ENCODE peak calls at places on chromosome 19, in nine cellular contexts. M is vagina; K is CD8-positive, alpha-beta T cell; I is neural progenitor cell; H is AG04450; Z is astrocyte of the spinal cord; V is adipocyte; L is DND-41; P is neuronal stem cell. R is an unnamed sample.
A peak's percentile ranks its signal among the peaks of the same experiment; 100 is the strongest.

GRCh38 chr19:31290926-31291590 is 58.2 kb downstream of the TSHZ3 start:
- DNase-seq in M (no peak), K (no peak), I (no peak), H (no peak), Z (peak; percentile 16), V (no peak), L (no peak), P (no peak), R (no peak)

GRCh38 chr19:4338441-4339350 is at the start of gene STAP2:
- DNase-seq in M (no peak), K (no peak), I (peak; percentile 51), H (no peak), Z (no peak), V (no peak), L (peak; percentile 30), P (no peak), R (peak; percentile 17)

GRCh38 chr19:16355293-16356043 is 30.8 kb downstream of the KLF2 start:
- DNase-seq in M (no peak), K (no peak), I (no peak), H (no peak), Z (no peak), V (no peak), L (no peak), P (no peak), R (no peak)

GRCh38 chr19:45361608-45362007 is 8.8 kb downstream of the ERCC2 start:
- DNase-seq in M (no peak), K (no peak), I (no peak), H (no peak), Z (no peak), V (no peak), L (no peak), P (no peak), R (no peak)

GRCh38 chr19:40933025-40933424 is 51.0 kb upstream of the CYP2A7 start:
- DNase-seq in M (no peak), K (no peak), I (peak; percentile 35), H (no peak), Z (no peak), V (no peak), L (no peak), P (no peak), R (peak; percentile 30)

GRCh38 chr19:40565910-40566495 is 10.7 kb upstream of the SHKBP1 start:
- DNase-seq in M (no peak), K (no peak), I (no peak), H (no peak), Z (no peak), V (no peak), L (no peak), P (no peak), R (no peak)

GRCh38 chr19:54478677-54479266 is 5.7 kb upstream of the CDC42EP5 start:
- DNase-seq in M (no peak), K (no peak), I (peak; percentile 93), H (no peak), Z (peak; percentile 41), V (peak; percentile 85), L (peak; percentile 46), P (peak; percentile 83), R (peak; percentile 64)

GRCh38 chr19:5170329-5170745 is 170.3 kb downstream of the PTPRS start:
- DNase-seq in M (no peak), K (peak; percentile 74), I (no peak), H (no peak), Z (no peak), V (no peak), L (peak; percentile 54), P (no peak), R (no peak)

GRCh38 chr19:49823472-49823871 is 5.4 kb downstream of the MED25 start:
- DNase-seq in M (no peak), K (no peak), I (no peak), H (no peak), Z (no peak), V (no peak), L (no peak), P (no peak), R (no peak)

GRCh38 chr19:10517361-10517759 is at the start of gene S1PR5:
- DNase-seq in M (no peak), K (no peak), I (peak; percentile 54), H (no peak), Z (no peak), V (peak; percentile 76), L (no peak), P (no peak), R (no peak)

GRCh38 chr19:3708207-3708931 is at the start of gene TJP3:
- DNase-seq in M (no peak), K (no peak), I (no peak), H (no peak), Z (no peak), V (peak; percentile 34), L (no peak), P (no peak), R (peak; percentile 25)

GRCh38 chr19:11499327-11499726 is 6.3 kb downstream of the ZNF653 start:
- DNase-seq in M (no peak), K (no peak), I (no peak), H (no peak), Z (no peak), V (no peak), L (no peak), P (no peak), R (no peak)

GRCh38 chr19:5077209-5077515 is 108.2 kb downstream of the KDM4B start:
- DNase-seq in M (no peak), K (no peak), I (no peak), H (no peak), Z (no peak), V (no peak), L (no peak), P (no peak), R (no peak)

GRCh38 chr19:49684251-49684982 is 5.0 kb upstream of the ADM5 start:
- DNase-seq in M (no peak), K (no peak), I (peak; percentile 42), H (no peak), Z (no peak), V (peak; percentile 22), L (no peak), P (no peak), R (peak; percentile 34)

GRCh38 chr19:54256250-54257115 is 590 bp downstream of the LILRB5 start:
- DNase-seq in M (no peak), K (peak; percentile 46), I (no peak), H (no peak), Z (no peak), V (no peak), L (no peak), P (no peak), R (no peak)

GRCh38 chr19:16293133-16294085 is 31.2 kb upstream of the KLF2 start:
- DNase-seq in M (peak; percentile 98), K (no peak), I (no peak), H (peak; percentile 96), Z (peak; percentile 85), V (peak; percentile 96), L (no peak), P (no peak), R (peak; percentile 100)

GRCh38 chr19:10036601-10037071 is 23.4 kb downstream of the RDH8 start:
- DNase-seq in M (no peak), K (no peak), I (no peak), H (no peak), Z (no peak), V (no peak), L (no peak), P (no peak), R (no peak)

GRCh38 chr19:10403137-10404021 is at the start of gene CDC37:
- DNase-seq in M (peak; percentile 95), K (peak; percentile 99), I (peak; percentile 99), H (peak; percentile 91), Z (peak; percentile 97), V (peak; percentile 99), L (peak; percentile 98), P (peak; percentile 96), R (peak; percentile 98)

GRCh38 chr19:58355215-58355796 is 2.0 kb upstream of the A1BG start:
- DNase-seq in M (no peak), K (no peak), I (no peak), H (no peak), Z (no peak), V (no peak), L (no peak), P (no peak), R (no peak)

GRCh38 chr19:46913198-46913851 is 52.5 kb downstream of the ARHGAP35 start:
- DNase-seq in M (no peak), K (peak; percentile 5), I (no peak), H (no peak), Z (no peak), V (no peak), L (no peak), P (no peak), R (peak; percentile 23)
- H3K4me3 ChIP-seq in M (no peak overlapping the region), K (no peak overlapping the region), I (no peak overlapping the region), H (no peak overlapping the region), Z (no peak overlapping the region), V (peak overlapping the region; percentile 43), L (no peak overlapping the region), P (no peak overlapping the region), R (no peak overlapping the region)

DNA sequence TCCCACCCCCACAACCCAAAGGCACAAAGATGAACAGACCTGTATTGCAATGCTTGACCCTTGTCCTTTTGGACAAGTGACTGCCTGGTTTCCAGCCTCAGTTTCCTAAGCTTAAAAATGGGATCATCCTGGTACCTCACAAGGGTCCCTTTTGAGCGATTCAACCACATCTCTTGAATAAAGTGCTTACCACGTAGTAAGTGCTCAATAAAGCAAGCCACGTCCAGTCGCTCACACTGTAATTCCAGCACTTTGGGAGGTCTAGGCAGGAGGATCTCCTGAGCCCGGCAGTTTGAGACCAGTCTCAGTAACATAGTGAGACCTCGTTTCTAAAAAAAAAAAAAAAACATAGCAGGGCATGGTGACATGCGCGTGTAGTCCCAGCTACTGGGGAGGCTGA is 1.2 kb downstream of the DLL3 start:
- DNase-seq in M (no peak), K (no peak), I (no peak), H (no peak), Z (no peak), V (no peak), L (no peak), P (no peak), R (no peak)
- H3K4me3 ChIP-seq in M (no peak overlapping the region), K (no peak overlapping the region), I (no peak overlapping the region), H (no peak overlapping the region), Z (no peak overlapping the region), V (no peak overlapping the region), L (no peak overlapping the region), P (no peak overlapping the region), R (no peak overlapping the region)

DNA sequence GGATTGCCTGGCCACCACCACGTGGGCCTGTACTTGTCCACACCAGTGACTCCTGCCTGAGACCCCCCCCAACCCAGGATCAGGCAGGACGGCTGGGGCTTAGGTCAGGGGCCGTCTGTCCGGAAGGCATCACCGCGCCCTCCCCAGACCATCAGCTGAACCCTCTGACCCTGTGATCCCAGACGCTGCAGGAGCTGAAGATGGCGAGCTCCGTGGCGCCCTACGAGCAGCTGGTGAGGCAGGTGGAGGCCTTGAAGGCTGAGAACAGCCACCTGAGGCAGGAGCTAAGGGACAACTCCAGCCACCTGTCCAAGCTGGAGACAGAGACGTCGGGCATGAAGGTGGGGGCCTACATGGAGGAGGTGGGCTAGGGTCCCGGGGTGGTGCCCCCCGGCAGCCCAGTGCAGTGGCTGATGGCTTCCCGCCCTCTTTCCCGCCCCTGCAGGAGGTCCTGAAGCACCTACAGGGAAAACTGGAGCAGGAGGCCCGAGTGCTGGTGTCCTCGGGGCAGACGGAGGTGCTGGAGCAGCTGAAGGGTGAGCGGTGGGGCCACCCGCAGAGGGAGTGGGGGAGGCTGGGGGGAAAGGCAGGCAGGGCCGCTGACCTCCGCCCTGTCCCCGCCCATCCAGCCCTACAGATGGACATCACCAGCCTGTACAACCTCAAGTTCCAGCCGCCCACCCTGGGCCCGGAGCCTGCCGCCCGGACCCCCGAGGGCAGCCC is 3.0 kb downstream of the APC2 start:
- DNase-seq in M (no peak), K (no peak), I (no peak), H (no peak), Z (no peak), V (no peak), L (no peak), P (no peak), R (no peak)
- H3K4me3 ChIP-seq in M (no peak overlapping the region), K (no peak overlapping the region), I (no peak overlapping the region), H (no peak overlapping the region), Z (no peak overlapping the region), V (no peak overlapping the region), L (no peak overlapping the region), P (peak overlapping the region; percentile 75), R (no peak overlapping the region)

GRCh38 chr19:52170863-52171320 is 529 bp downstream of the ZNF836 start:
- DNase-seq in M (peak; percentile 88), K (no peak), I (peak; percentile 57), H (no peak), Z (no peak), V (peak; percentile 53), L (peak; percentile 27), P (no peak), R (peak; percentile 39)
- H3K4me3 ChIP-seq in M (peak overlapping the region; percentile 63), K (peak overlapping the region; percentile 83), I (peak overlapping the region; percentile 80), H (peak overlapping the region; percentile 73), Z (peak overlapping the region; percentile 88), V (peak overlapping the region; percentile 100), L (peak overlapping the region; percentile 78), P (peak overlapping the region; percentile 51), R (peak overlapping the region; percentile 60)

R was measured in cardiac muscle cell.